ENCODE peak calls at places on chromosomes 12 and 14, in four cellular contexts. J is stimulated activated CD4-positive, alpha-beta T cell treated with anti-CD3 and anti-CD28 coated beads, Interleukin-12 subunit alpha, Interleukin-12 subunit beta, amount 100 ng/mL, for 4 hours; S is erythroblast; V is ureter. X is an unnamed sample.

GRCh38 chr14:54395716-54396115 is 1.1 kb upstream of the CDKN3 start:
- DNase-seq in J (no peak), S (no peak), V (no peak), X (no peak)

GRCh38 chr14:40317690-40318089 is 885.5 kb upstream of the FBXO33 start:
- DNase-seq in J (no peak), S (no peak), V (no peak), X (no peak)

GRCh38 chr14:79641371-79641770 is 569.9 kb downstream of the DIO2 start:
- DNase-seq in J (no peak), S (no peak), V (no peak), X (no peak)

GRCh38 chr12:10957741-10958140 is 18.7 kb upstream of the TAS2R14 start:
- DNase-seq in J (no peak), S (no peak), V (no peak), X (no peak)

GRCh38 chr12:112488257-112488926 is 69.6 kb downstream of the PTPN11 start:
- DNase-seq in J (no peak), S (no peak), V (no peak), X (no peak)

GRCh38 chr14:105888784-105889665 is 362.6 kb downstream of the TMEM121 start:
- DNase-seq in J (no peak), S (no peak), V (no peak), X (no peak)

GRCh38 chr12:94092516-94093241 is 55.7 kb upstream of the PLXNC1 start:
- DNase-seq in J (no peak), S (no peak), V (peak; percentile 59), X (no peak)

GRCh38 chr14:64942531-64943111 is at the start of gene GPX2:
- DNase-seq in J (no peak), S (no peak), V (peak; percentile 90), X (no peak)

GRCh38 chr14:100524933-100525243 is 62.3 kb downstream of the BEGAIN start:
- DNase-seq in J (no peak), S (peak; percentile 23), V (peak; percentile 40), X (no peak)

GRCh38 chr12:1660304-1661187 is 30.3 kb upstream of the ADIPOR2 start:
- DNase-seq in J (peak; percentile 22), S (peak; percentile 55), V (peak; percentile 85), X (peak; percentile 41)

GRCh38 chr12:98955284-98955683 is 310.2 kb downstream of the APAF1 start:
- DNase-seq in J (no peak), S (no peak), V (no peak), X (no peak)

GRCh38 chr14:55814873-55815272 is 234.9 kb downstream of the KTN1 start:
- DNase-seq in J (no peak), S (no peak), V (no peak), X (no peak)

GRCh38 chr12:53071591-53072551 is 7.3 kb downstream of the SPRYD3 start:
- DNase-seq in J (no peak), S (no peak), V (peak; percentile 88), X (no peak)

GRCh38 chr12:96578526-96579125 is 89.2 kb downstream of the CFAP54 start:
- DNase-seq in J (no peak), S (peak; percentile 41), V (no peak), X (no peak)

GRCh38 chr12:31274520-31275300 is 51.2 kb downstream of the SINHCAF start:
- DNase-seq in J (no peak), S (no peak), V (no peak), X (no peak)

GRCh38 chr12:131221061-131221945 is 267.6 kb downstream of the ADGRD1 start:
- DNase-seq in J (no peak), S (no peak), V (no peak), X (no peak)

GRCh38 chr12:12511895-12512674 is 50.6 kb downstream of the DUSP16 start:
- DNase-seq in J (no peak), S (no peak), V (no peak), X (peak; percentile 45)

GRCh38 chr14:91112172-91112571 is 1.7 kb upstream of the DGLUCY start:
- DNase-seq in J (no peak), S (no peak), V (no peak), X (no peak)

GRCh38 chr12:29660847-29661246 is 122.9 kb downstream of the TMTC1 start:
- DNase-seq in J (no peak), S (no peak), V (no peak), X (no peak)

X was measured in stimulated activated naive CD4-positive, alpha-beta T cell treated with Interleukin-2 at 50 U/mL for 16 hours.